ENCODE peak calls at places on chromosomes 13 and 19, in four cellular contexts. H is astrocyte of the cerebellum; X is activated naive CD4-positive, alpha-beta T cell treated with anti-CD3 and anti-CD28 coated beads, Interleukin-2, amount 10 ng/mL, durations not matched to agents 7 days and 5 days; N is ovary. Z is an unnamed sample.

GRCh38 chr13:45951724-45952123 is 100.2 kb upstream of the SIAH3 start:
- DNase-seq in H (no peak), X (no peak), N (no peak), Z (no peak)

GRCh38 chr13:73110814-73111213 is 52.0 kb downstream of the KLF5 start:
- DNase-seq in H (no peak), X (no peak), N (no peak), Z (no peak)

GRCh38 chr19:41696402-41697197 is 8.5 kb upstream of the CEACAM7 start:
- DNase-seq in H (no peak), X (peak), N (no peak), Z (no peak)

GRCh38 chr13:30807392-30807791 is 72.0 kb downstream of the ALOX5AP start:
- DNase-seq in H (no peak), X (no peak), N (no peak), Z (no peak)

GRCh38 chr13:113491418-113491883 is 940 bp upstream of the DCUN1D2 start:
- DNase-seq in H (no peak), X (no peak), N (peak), Z (peak)

GRCh38 chr19:31985001-31985605 is 360.3 kb upstream of the ZNF507 start:
- DNase-seq in H (no peak), X (no peak), N (no peak), Z (no peak)

GRCh38 chr19:17379221-17379631 is 2.1 kb upstream of the PLVAP start:
- DNase-seq in H (no peak), X (no peak), N (no peak), Z (no peak)

GRCh38 chr13:53068841-53069520 is 40.4 kb downstream of the OLFM4 start:
- DNase-seq in H (no peak), X (no peak), N (no peak), Z (no peak)

GRCh38 chr19:58009666-58010301 is 7.2 kb upstream of the ZNF606 start:
- DNase-seq in H (peak), X (peak), N (peak), Z (peak)

GRCh38 chr13:79475569-79475968 is 5.4 kb upstream of the NDFIP2 start:
- DNase-seq in H (no peak), X (no peak), N (no peak), Z (no peak)

GRCh38 chr19:30686252-30686762 is 314.1 kb downstream of the ZNF536 start:
- DNase-seq in H (no peak), X (no peak), N (peak), Z (no peak)

GRCh38 chr19:1863638-1864479 is 480 bp upstream of the KLF16 start:
- DNase-seq in H (peak), X (peak), N (peak), Z (peak)

GRCh38 chr19:46124638-46125115 is at the start of gene IGFL3:
- DNase-seq in H (peak), X (no peak), N (no peak), Z (no peak)

GRCh38 chr19:51531349-51532315 is at the start of gene SIGLEC6:
- DNase-seq in H (no peak), X (peak), N (no peak), Z (peak)

GRCh38 chr19:2142173-2142829 is 9.1 kb downstream of the AP3D1 start:
- DNase-seq in H (no peak), X (no peak), N (no peak), Z (no peak)

GRCh38 chr19:8518536-8518935 is 4.6 kb upstream of the ZNF414 start:
- DNase-seq in H (no peak), X (no peak), N (no peak), Z (no peak)

GRCh38 chr19:57267294-57267693 is 13.0 kb upstream of the ZNF460 start:
- DNase-seq in H (peak), X (no peak), N (no peak), Z (no peak)

GRCh38 chr19:10334340-10335148 is 1.2 kb upstream of the RAVER1 start:
- DNase-seq in H (peak), X (peak), N (peak), Z (peak)

GRCh38 chr13:20118268-20119140 is 42.3 kb downstream of the GJA3 start:
- DNase-seq in H (no peak), X (peak), N (peak), Z (peak)

GRCh38 chr13:76723551-76724232 is 162.5 kb downstream of the KCTD12 start:
- DNase-seq in H (peak), X (peak), N (no peak), Z (peak)

GRCh38 chr19:30696514-30696913 is 324.3 kb downstream of the ZNF536 start:
- DNase-seq in H (no peak), X (peak), N (no peak), Z (no peak)

GRCh38 chr19:8498295-8498694 is 4.1 kb downstream of the PRAM1 start:
- DNase-seq in H (no peak), X (no peak), N (no peak), Z (no peak)

GRCh38 chr13:19845758-19846157 is 17.7 kb downstream of the ZMYM5 start:
- DNase-seq in H (peak), X (no peak), N (no peak), Z (no peak)

GRCh38 chr19:48853483-48853882 is 14.9 kb downstream of the PLEKHA4 start:
- DNase-seq in H (no peak), X (no peak), N (no peak), Z (no peak)

Z was measured in lower lobe of right lung.